ENCODE peak calls at places on chromosomes 11 and 22, in seven cellular contexts. F, N, A, W, R, U and E are unnamed samples.

GRCh38 chr11:116465056-116465455 is 307.7 kb downstream of the BUD13 start:
- DNase-seq in F (no peak), N (no peak), A (no peak), W (no peak), R (no peak), U (no peak), E (no peak)

GRCh38 chr11:10322401-10322800 is 17.5 kb downstream of the ADM start:
- DNase-seq in F (no peak), N (no peak), A (no peak), W (peak), R (no peak), U (no peak), E (no peak)

GRCh38 chr11:110184974-110185597 is 91.9 kb downstream of the ZC3H12C start:
- DNase-seq in F (no peak), N (no peak), A (no peak), W (peak), R (no peak), U (no peak), E (no peak)

GRCh38 chr22:24576793-24577192 is 16.1 kb downstream of the LRRC75B start:
- DNase-seq in F (no peak), N (no peak), A (no peak), W (no peak), R (no peak), U (no peak), E (no peak)

GRCh38 chr11:22982903-22983302 is 122.6 kb upstream of the CCDC179 start:
- DNase-seq in F (no peak), N (no peak), A (no peak), W (no peak), R (no peak), U (no peak), E (no peak)

GRCh38 chr22:42001706-42002105 is 3.1 kb downstream of the WBP2NL start:
- DNase-seq in F (no peak), N (no peak), A (no peak), W (no peak), R (no peak), U (no peak), E (no peak)

GRCh38 chr11:94493146-94493442 is 550 bp downstream of the MRE11 start:
- DNase-seq in F (no peak), N (peak), A (no peak), W (no peak), R (no peak), U (no peak), E (no peak)

GRCh38 chr11:13215157-13215556 is 62.4 kb upstream of the BMAL1 start:
- DNase-seq in F (no peak), N (no peak), A (no peak), W (peak), R (no peak), U (no peak), E (no peak)

GRCh38 chr11:39374963-39375698 is 2084.3 kb downstream of the LRRC4C start:
- DNase-seq in F (no peak), N (peak), A (no peak), W (peak), R (no peak), U (no peak), E (no peak)

GRCh38 chr11:104001474-104001873 is 35.0 kb upstream of the DDI1 start:
- DNase-seq in F (no peak), N (no peak), A (no peak), W (peak), R (no peak), U (no peak), E (no peak)

GRCh38 chr22:28792491-28793383 is 7.6 kb downstream of the XBP1 start:
- DNase-seq in F (no peak), N (peak), A (no peak), W (no peak), R (no peak), U (no peak), E (no peak)

GRCh38 chr11:68763181-68763721 is 11.9 kb upstream of the TESMIN start:
- DNase-seq in F (no peak), N (peak), A (no peak), W (no peak), R (no peak), U (no peak), E (peak)

GRCh38 chr22:48299124-48299523 is 1528.5 kb downstream of the BRD1 start:
- DNase-seq in F (no peak), N (no peak), A (no peak), W (no peak), R (no peak), U (no peak), E (peak)

GRCh38 chr11:126485021-126485781 is 129.7 kb downstream of the ST3GAL4 start:
- DNase-seq in F (no peak), N (no peak), A (no peak), W (peak), R (no peak), U (no peak), E (no peak)

GRCh38 chr11:66324626-66325025 is 7.8 kb upstream of the CD248 start:
- DNase-seq in F (no peak), N (no peak), A (no peak), W (peak), R (no peak), U (no peak), E (no peak)

GRCh38 chr22:40218723-40219294 is 41.1 kb downstream of the TNRC6B start:
- DNase-seq in F (no peak), N (no peak), A (no peak), W (peak), R (no peak), U (no peak), E (no peak)

GRCh38 chr11:6557063-6557462 is 46.4 kb downstream of the RRP8 start:
- DNase-seq in F (no peak), N (no peak), A (no peak), W (no peak), R (no peak), U (no peak), E (no peak)

GRCh38 chr11:9664276-9665171 is 647 bp downstream of the SWAP70 start:
- DNase-seq in F (peak), N (peak), A (no peak), W (peak), R (no peak), U (no peak), E (peak)

GRCh38 chr11:46348566-46348981 is 1.3 kb downstream of the DGKZ start:
- DNase-seq in F (no peak), N (no peak), A (no peak), W (no peak), R (no peak), U (no peak), E (no peak)

GRCh38 chr11:60951909-60952741 is at the start of gene SLC15A3:
- DNase-seq in F (peak), N (peak), A (no peak), W (no peak), R (no peak), U (peak), E (no peak)

GRCh38 chr11:112655386-112655785 is 305.8 kb upstream of the NCAM1 start:
- DNase-seq in F (peak), N (no peak), A (no peak), W (peak), R (no peak), U (peak), E (no peak)

GRCh38 chr22:40200795-40201194 is 23.1 kb downstream of the TNRC6B start:
- DNase-seq in F (no peak), N (no peak), A (no peak), W (no peak), R (no peak), U (no peak), E (no peak)

GRCh38 chr22:23833911-23834317 is 4.9 kb downstream of the DERL3 start:
- DNase-seq in F (peak), N (no peak), A (no peak), W (no peak), R (no peak), U (no peak), E (no peak)

GRCh38 chr11:61516675-61517516 is 8.3 kb downstream of the LRRC10B start:
- DNase-seq in F (no peak), N (peak), A (no peak), W (peak), R (no peak), U (peak), E (peak)

GRCh38 chr22:20203142-20204099 is 52.6 kb upstream of the CCDC188 start:
- DNase-seq in F (peak), N (no peak), A (peak), W (peak), R (no peak), U (no peak), E (no peak)

GRCh38 chr11:46560300-46561025 is 33.4 kb downstream of the AMBRA1 start:
- DNase-seq in F (no peak), N (peak), A (no peak), W (peak), R (no peak), U (no peak), E (no peak)

GRCh38 chr22:20636075-20636812 is 128.8 kb downstream of the MED15 start:
- DNase-seq in F (no peak), N (no peak), A (no peak), W (no peak), R (no peak), U (no peak), E (no peak)

GRCh38 chr22:40203568-40203967 is 25.8 kb downstream of the TNRC6B start:
- DNase-seq in F (no peak), N (peak), A (no peak), W (no peak), R (no peak), U (no peak), E (no peak)

GRCh38 chr11:116638463-116638862 is 134.3 kb downstream of the BUD13 start:
- DNase-seq in F (no peak), N (no peak), A (no peak), W (no peak), R (peak), U (no peak), E (no peak)

GRCh38 chr11:81224396-81224795 is 1509.3 kb downstream of the FAM181B start:
- DNase-seq in F (no peak), N (no peak), A (no peak), W (no peak), R (no peak), U (no peak), E (no peak)

GRCh38 chr11:131217313-131218297 is 152.8 kb upstream of the NTM start:
- DNase-seq in F (no peak), N (no peak), A (no peak), W (no peak), R (no peak), U (no peak), E (no peak)

GRCh38 chr11:12810497-12810896 is 136.3 kb downstream of the TEAD1 start:
- DNase-seq in F (no peak), N (no peak), A (no peak), W (peak), R (no peak), U (peak), E (no peak)

GRCh38 chr22:47177334-47177815 is 414.9 kb downstream of the TBC1D22A start:
- DNase-seq in F (peak), N (no peak), A (no peak), W (no peak), R (no peak), U (peak), E (no peak)

GRCh38 chr11:3091081-3091845 is 34.0 kb upstream of the CARS1 start:
- DNase-seq in F (peak), N (no peak), A (no peak), W (no peak), R (peak), U (no peak), E (no peak)

GRCh38 chr11:117972589-117973445 is 13.4 kb upstream of the IL10RA start:
- DNase-seq in F (no peak), N (no peak), A (no peak), W (no peak), R (no peak), U (no peak), E (no peak)

DNA sequence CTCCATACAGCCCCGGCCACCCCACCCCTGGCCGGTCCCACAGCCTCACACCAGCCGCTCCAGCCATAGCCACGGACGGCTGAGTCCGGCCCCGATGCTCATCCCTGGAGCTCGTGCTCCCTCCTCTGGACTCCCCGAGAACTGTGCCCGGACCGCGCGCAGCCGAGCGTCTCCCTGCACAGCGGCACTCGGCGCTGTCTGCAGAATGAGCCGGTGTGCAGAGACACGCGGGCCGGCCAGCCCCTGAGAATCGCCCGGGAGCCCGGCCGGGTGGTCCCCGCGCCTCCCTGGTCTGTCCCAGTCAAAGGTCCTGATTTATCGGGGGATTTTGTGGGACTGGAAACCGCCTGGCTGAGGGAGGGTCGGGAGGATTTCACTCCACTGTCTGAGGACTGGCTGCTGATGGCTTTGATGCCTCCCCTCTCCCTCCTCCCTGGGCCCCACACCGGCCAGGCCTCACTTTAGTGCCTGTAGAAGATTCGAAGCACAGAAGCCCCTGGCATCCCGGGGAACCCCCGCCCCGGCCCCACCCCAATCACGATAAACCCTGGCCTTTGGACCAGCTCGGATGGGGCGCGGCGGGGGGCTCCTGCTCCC is 102.7 kb downstream of the BRD1 start:
- DNase-seq in F (peak), N (peak), A (no peak), W (peak), R (peak), U (peak), E (peak)
- TF ChIP-seq CTCF in F (peak), N (peak), A (peak), W (peak), R (peak), U (no peak), E (peak)

GRCh38 chr11:62706841-62707240 is 383 bp downstream of the BSCL2 start:
- DNase-seq in F (no peak), N (no peak), A (no peak), W (no peak), R (no peak), U (no peak), E (no peak)

GRCh38 chr11:62710001-62710345 is 2.5 kb downstream of the GNG3 start:
- DNase-seq in F (no peak), N (peak), A (no peak), W (no peak), R (no peak), U (no peak), E (no peak)

GRCh38 chr11:62707277-62707771 is at the start of the genes BSCL2 and GNG3:
- DNase-seq in F (no peak), N (no peak), A (peak), W (no peak), R (no peak), U (peak), E (peak)

GRCh38 chr11:62708423-62709261 is 1.2 kb downstream of the GNG3 start:
- DNase-seq in F (no peak), N (no peak), A (no peak), W (no peak), R (no peak), U (peak), E (no peak)

DNA sequence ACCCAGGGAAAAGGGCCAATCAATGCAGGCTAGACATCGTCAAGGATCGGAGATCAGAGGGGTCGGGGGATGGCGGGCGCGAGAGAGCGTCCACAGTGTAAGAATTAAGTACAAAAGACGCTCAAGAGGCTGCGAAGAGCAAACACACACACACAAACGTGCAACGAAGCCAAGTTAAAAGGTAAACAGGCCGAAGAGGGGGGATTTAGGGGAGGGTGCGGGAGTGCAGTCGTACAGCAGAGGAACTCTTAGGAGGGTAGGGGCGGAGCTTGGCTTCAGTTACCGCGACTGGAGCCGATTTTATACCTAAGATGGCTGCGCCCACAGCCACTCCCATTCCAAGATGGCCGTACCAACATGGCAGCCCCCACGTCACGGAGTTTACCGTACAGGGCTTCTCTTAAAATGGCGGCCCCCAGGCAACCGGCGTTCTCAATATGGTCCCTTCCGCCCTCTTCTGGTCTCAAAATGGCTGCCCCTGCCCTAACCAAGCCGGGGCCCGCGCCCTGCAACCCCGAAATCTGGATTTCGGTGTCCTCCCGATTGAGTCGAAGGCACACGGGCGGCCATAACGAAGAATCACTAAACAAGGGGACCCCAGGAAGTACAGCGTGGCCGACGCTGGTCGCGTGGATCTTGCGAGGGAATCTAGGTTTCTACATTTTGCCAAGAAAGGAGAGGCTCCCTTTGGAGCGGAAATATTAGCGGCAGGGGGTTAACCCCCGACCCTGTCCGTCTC is 2.0 kb downstream of the GNG3 start:
- DNase-seq in F (peak), N (peak), A (peak), W (peak), R (no peak), U (peak), E (peak)
- TF ChIP-seq CTCF in F (no peak), N (no peak), A (no peak), W (no peak), R (peak), U (peak), E (no peak)

GRCh38 chr11:55726715-55727324 is 46.4 kb upstream of the OR5D13 start:
- DNase-seq in F (no peak), N (peak), A (no peak), W (no peak), R (no peak), U (no peak), E (no peak)
- TF ChIP-seq CTCF in F (no peak), N (peak), A (peak), W (no peak), R (no peak), U (no peak), E (peak)

GRCh38 chr11:75563978-75564552 is 2.0 kb downstream of the SERPINH1 start:
- DNase-seq in F (no peak), N (no peak), A (no peak), W (peak), R (no peak), U (peak), E (peak)
- TF ChIP-seq CTCF in F (peak), N (no peak), A (peak), W (peak), R (peak), U (peak), E (peak)

GRCh38 chr11:70816156-70816678 is 417.9 kb downstream of the CTTN start:
- DNase-seq in F (no peak), N (no peak), A (no peak), W (no peak), R (no peak), U (no peak), E (no peak)
- TF ChIP-seq CTCF in F (no peak), N (no peak), A (no peak), W (no peak), R (no peak), U (no peak), E (no peak)

GRCh38 chr22:17944205-17944725 is 80.1 kb downstream of the MICAL3 start:
- DNase-seq in F (no peak), N (no peak), A (no peak), W (no peak), R (no peak), U (no peak), E (no peak)
- TF ChIP-seq CTCF in F (no peak), N (no peak), A (no peak), W (no peak), R (no peak), U (no peak), E (no peak)

GRCh38 chr11:44863231-44863630 is 87.5 kb downstream of the TP53I11 start:
- DNase-seq in F (no peak), N (no peak), A (no peak), W (peak), R (no peak), U (no peak), E (no peak)
- TF ChIP-seq CTCF in F (no peak), N (no peak), A (no peak), W (no peak), R (no peak), U (no peak), E (no peak)